ENCODE peak calls at places on chromosome 22, in nine cellular contexts. M is left ventricle myocardium inferior, W is A549, F is skeletal muscle cell, U is T47D, H is HEK293T, Y is posterior cingulate gyrus, T is ELR, N is non-pigmented ciliary epithelial cell. V is an unnamed sample.

GRCh38 chr22:38937036-38937435 is 20.4 kb upstream of the APOBEC3A start:
- DNase-seq in M (no peak), W (no peak), F (no peak), U (no peak), H (no peak), Y (peak; percentile 53), T (no peak), N (no peak), V (no peak)

GRCh38 chr22:43526951-43527350 is 115.1 kb downstream of the MPPED1 start:
- DNase-seq in M (no peak), W (no peak), F (no peak), U (no peak), H (no peak), Y (peak; percentile 67), T (no peak), N (no peak), V (no peak)

GRCh38 chr22:48605856-48606255 is 1221.8 kb downstream of the BRD1 start:
- DNase-seq in M (no peak), W (peak; percentile 13), F (no peak), U (no peak), H (no peak), Y (peak; percentile 86), T (no peak), N (no peak), V (no peak)

GRCh38 chr22:24827305-24827704 is 21.3 kb downstream of the SGSM1 start:
- DNase-seq in M (no peak), W (no peak), F (no peak), U (no peak), H (no peak), Y (no peak), T (no peak), N (no peak), V (no peak)

GRCh38 chr22:44521326-44521725 is 23.3 kb upstream of the RTL6 start:
- DNase-seq in M (no peak), W (no peak), F (no peak), U (no peak), H (no peak), Y (no peak), T (no peak), N (no peak), V (no peak)

GRCh38 chr22:43256569-43257360 is 69.8 kb upstream of the TTLL12 start:
- DNase-seq in M (no peak), W (no peak), F (no peak), U (no peak), H (no peak), Y (no peak), T (no peak), N (no peak), V (no peak)

GRCh38 chr22:37983860-37984791 is at the start of gene SOX10:
- DNase-seq in M (no peak), W (no peak), F (no peak), U (no peak), H (no peak), Y (peak; percentile 96), T (no peak), N (no peak), V (peak; percentile 71)

GRCh38 chr22:35540600-35541253 is at the start of gene RASD2:
- DNase-seq in M (peak; percentile 48), W (peak; percentile 51), F (no peak), U (peak; percentile 67), H (peak; percentile 61), Y (peak; percentile 95), T (peak; percentile 47), N (no peak), V (no peak)

GRCh38 chr22:26322179-26322905 is 106.7 kb upstream of the ASPHD2 start:
- DNase-seq in M (no peak), W (no peak), F (peak; percentile 56), U (no peak), H (no peak), Y (no peak), T (peak; percentile 98), N (peak; percentile 76), V (no peak)

GRCh38 chr22:46473021-46473779 is 64.2 kb downstream of the CELSR1 start:
- DNase-seq in M (no peak), W (no peak), F (no peak), U (no peak), H (no peak), Y (peak; percentile 53), T (no peak), N (no peak), V (no peak)

GRCh38 chr22:27591060-27591459 is 210.5 kb downstream of the MN1 start:
- DNase-seq in M (no peak), W (no peak), F (no peak), U (no peak), H (no peak), Y (peak; percentile 47), T (no peak), N (no peak), V (no peak)

GRCh38 chr22:36946436-36947158 is 33.2 kb downstream of the CSF2RB start:
- DNase-seq in M (no peak), W (no peak), F (no peak), U (no peak), H (no peak), Y (no peak), T (no peak), N (no peak), V (no peak)

GRCh38 chr22:25747245-25747944 is 5.4 kb downstream of the MYO18B start:
- DNase-seq in M (no peak), W (peak; percentile 49), F (peak; percentile 85), U (no peak), H (no peak), Y (no peak), T (peak; percentile 97), N (peak; percentile 89), V (no peak)

GRCh38 chr22:18076060-18076497 is 1.7 kb upstream of the PEX26 start:
- DNase-seq in M (no peak), W (peak; percentile 48), F (peak; percentile 63), U (peak; percentile 85), H (peak; percentile 79), Y (peak; percentile 95), T (peak; percentile 93), N (peak; percentile 67), V (peak; percentile 93)

GRCh38 chr22:43441216-43441615 is 29.4 kb downstream of the MPPED1 start:
- DNase-seq in M (no peak), W (no peak), F (no peak), U (no peak), H (no peak), Y (peak; percentile 71), T (no peak), N (no peak), V (no peak)

GRCh38 chr22:35726398-35726797 is 8.7 kb downstream of the APOL5 start:
- DNase-seq in M (no peak), W (no peak), F (no peak), U (no peak), H (no peak), Y (no peak), T (no peak), N (no peak), V (no peak)

GRCh38 chr22:38081941-38082828 is 1.8 kb downstream of the SLC16A8 start:
- DNase-seq in M (no peak), W (no peak), F (no peak), U (no peak), H (no peak), Y (peak; percentile 85), T (no peak), N (no peak), V (no peak)

GRCh38 chr22:17213976-17214375 is 5.3 kb downstream of the ADA2 start:
- DNase-seq in M (peak; percentile 67), W (no peak), F (no peak), U (peak; percentile 73), H (peak; percentile 66), Y (peak; percentile 85), T (peak; percentile 26), N (no peak), V (no peak)

GRCh38 chr22:19396934-19397728 is 34.4 kb downstream of the HIRA start:
- DNase-seq in M (no peak), W (no peak), F (no peak), U (no peak), H (no peak), Y (no peak), T (no peak), N (no peak), V (no peak)

GRCh38 chr22:17562906-17563870 is at the start of gene SLC25A18:
- DNase-seq in M (peak; percentile 71), W (no peak), F (peak; percentile 41), U (no peak), H (peak; percentile 50), Y (peak; percentile 91), T (no peak), N (no peak), V (peak; percentile 51)

GRCh38 chr22:23829845-23830372 is 8.9 kb downstream of the DERL3 start:
- DNase-seq in M (no peak), W (no peak), F (peak; percentile 64), U (no peak), H (no peak), Y (peak; percentile 12), T (peak; percentile 39), N (peak; percentile 36), V (no peak)

GRCh38 chr22:27137809-27138400 is 480.5 kb downstream of the MIAT start:
- DNase-seq in M (peak; percentile 22), W (no peak), F (no peak), U (no peak), H (no peak), Y (peak; percentile 88), T (no peak), N (no peak), V (no peak)

GRCh38 chr22:41929158-41929896 is 2.7 kb upstream of the TNFRSF13C start:
- DNase-seq in M (no peak), W (no peak), F (no peak), U (no peak), H (no peak), Y (no peak), T (no peak), N (no peak), V (no peak)

GRCh38 chr22:31857247-31857646 is 87.1 kb upstream of the YWHAH start:
- DNase-seq in M (no peak), W (no peak), F (no peak), U (no peak), H (peak; percentile 48), Y (peak; percentile 95), T (no peak), N (no peak), V (no peak)